ENCODE peak calls at places on chromosomes 5 and 9, in six cellular contexts. R is GM20000; Y is fibroblast of pulmonary artery; N is keratinocyte; V is BJ; A is CD4-positive, alpha-beta T cell. W is an unnamed sample.
A peak's percentile ranks its signal among the peaks of the same experiment; 100 is the strongest.

GRCh38 chr9:38687389-38687842 is 32.5 kb downstream of the FAM240B start:
- DNase-seq in R (peak; percentile 49), Y (no peak), N (peak; percentile 19), V (no peak), A (no peak), W (no peak)

GRCh38 chr9:34079181-34079580 is 30.5 kb upstream of the UBAP2 start:
- DNase-seq in R (no peak), Y (peak; percentile 24), N (no peak), V (no peak), A (no peak), W (no peak)

GRCh38 chr9:33320568-33321261 is 30.4 kb downstream of the NFX1 start:
- DNase-seq in R (no peak), Y (peak; percentile 96), N (no peak), V (peak; percentile 82), A (no peak), W (no peak)

GRCh38 chr5:141715340-141715905 is 33.4 kb upstream of the ARAP3 start:
- DNase-seq in R (no peak), Y (no peak), N (no peak), V (no peak), A (no peak), W (no peak)

GRCh38 chr5:145218982-145219381 is 616.2 kb downstream of the PRELID2 start:
- DNase-seq in R (no peak), Y (no peak), N (no peak), V (no peak), A (no peak), W (no peak)

GRCh38 chr9:18688581-18688980 is 214.6 kb downstream of the ADAMTSL1 start:
- DNase-seq in R (no peak), Y (no peak), N (peak; percentile 36), V (no peak), A (no peak), W (no peak)

GRCh38 chr5:969421-969839 is 39.2 kb upstream of the NKD2 start:
- DNase-seq in R (no peak), Y (peak; percentile 85), N (no peak), V (no peak), A (no peak), W (no peak)

GRCh38 chr9:71797266-71797665 is 29.0 kb upstream of the CEMIP2 start:
- DNase-seq in R (no peak), Y (no peak), N (no peak), V (no peak), A (no peak), W (no peak)

GRCh38 chr5:126594077-126594476 is 942 bp downstream of the ALDH7A1 start:
- DNase-seq in R (no peak), Y (peak; percentile 24), N (peak; percentile 36), V (no peak), A (no peak), W (no peak)

GRCh38 chr5:126591549-126591948 is 3.5 kb downstream of the ALDH7A1 start:
- DNase-seq in R (no peak), Y (no peak), N (no peak), V (no peak), A (no peak), W (no peak)

GRCh38 chr5:126597156-126597555 is 2.1 kb upstream of the ALDH7A1 start:
- DNase-seq in R (no peak), Y (peak; percentile 96), N (peak; percentile 76), V (no peak), A (no peak), W (no peak)

GRCh38 chr5:126595486-126596083 is 566 bp upstream of the ALDH7A1 start:
- DNase-seq in R (no peak), Y (no peak), N (no peak), V (no peak), A (no peak), W (no peak)

DNA sequence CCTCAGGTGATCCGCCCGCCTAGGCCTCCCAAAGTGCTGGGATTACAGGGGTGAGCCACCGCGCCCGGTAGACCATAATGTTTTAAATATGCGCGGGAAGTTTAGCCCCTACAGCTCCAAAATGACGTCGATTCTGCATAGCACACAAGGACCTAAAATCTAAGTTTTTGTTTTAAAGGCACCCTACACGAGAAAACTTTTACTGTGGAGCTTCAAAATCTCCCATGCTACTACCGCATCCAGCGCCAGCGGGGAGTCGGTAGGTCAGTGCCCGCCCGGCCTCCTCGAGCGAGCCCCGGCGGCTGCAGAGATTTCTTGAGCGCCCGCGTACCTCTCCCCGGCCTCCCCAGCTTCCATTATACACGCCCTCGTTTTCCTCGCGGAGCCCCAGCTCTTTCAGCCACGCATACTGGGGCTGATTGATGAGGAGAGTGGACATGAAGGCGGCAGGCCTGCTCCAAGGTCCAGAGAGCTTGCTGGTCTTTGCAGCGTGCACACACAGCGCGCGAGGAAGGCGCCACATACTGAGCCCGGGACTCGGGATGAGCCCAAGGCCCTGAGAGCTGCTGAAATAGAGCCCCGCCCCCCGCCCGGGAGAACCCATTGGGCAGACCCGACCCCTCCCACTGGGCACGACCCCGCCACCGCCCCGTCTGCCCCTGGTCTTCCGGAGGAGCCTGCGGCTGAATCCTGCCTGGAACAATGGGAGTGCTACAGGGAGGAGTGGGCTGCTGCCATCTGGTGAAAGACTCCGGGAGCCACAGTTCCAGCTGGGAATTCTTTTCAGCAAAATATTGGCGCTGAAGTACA is at the start of gene ALDH7A1:
- DNase-seq in R (peak; percentile 72), Y (peak; percentile 95), N (peak; percentile 59), V (peak; percentile 63), A (peak; percentile 9), W (peak; percentile 48)
- TF ChIP-seq CTCF in R (no peak), Y (peak; percentile 61), N (peak; percentile 40), V (peak; percentile 69), A (no peak), W (no peak)

GRCh38 chr9:91161465-91162275 is 200.0 kb downstream of the AUH start:
- DNase-seq in R (no peak), Y (no peak), N (no peak), V (no peak), A (no peak), W (no peak)
- TF ChIP-seq CTCF in R (no peak), Y (no peak), N (no peak), V (no peak), A (no peak), W (no peak)

DNA sequence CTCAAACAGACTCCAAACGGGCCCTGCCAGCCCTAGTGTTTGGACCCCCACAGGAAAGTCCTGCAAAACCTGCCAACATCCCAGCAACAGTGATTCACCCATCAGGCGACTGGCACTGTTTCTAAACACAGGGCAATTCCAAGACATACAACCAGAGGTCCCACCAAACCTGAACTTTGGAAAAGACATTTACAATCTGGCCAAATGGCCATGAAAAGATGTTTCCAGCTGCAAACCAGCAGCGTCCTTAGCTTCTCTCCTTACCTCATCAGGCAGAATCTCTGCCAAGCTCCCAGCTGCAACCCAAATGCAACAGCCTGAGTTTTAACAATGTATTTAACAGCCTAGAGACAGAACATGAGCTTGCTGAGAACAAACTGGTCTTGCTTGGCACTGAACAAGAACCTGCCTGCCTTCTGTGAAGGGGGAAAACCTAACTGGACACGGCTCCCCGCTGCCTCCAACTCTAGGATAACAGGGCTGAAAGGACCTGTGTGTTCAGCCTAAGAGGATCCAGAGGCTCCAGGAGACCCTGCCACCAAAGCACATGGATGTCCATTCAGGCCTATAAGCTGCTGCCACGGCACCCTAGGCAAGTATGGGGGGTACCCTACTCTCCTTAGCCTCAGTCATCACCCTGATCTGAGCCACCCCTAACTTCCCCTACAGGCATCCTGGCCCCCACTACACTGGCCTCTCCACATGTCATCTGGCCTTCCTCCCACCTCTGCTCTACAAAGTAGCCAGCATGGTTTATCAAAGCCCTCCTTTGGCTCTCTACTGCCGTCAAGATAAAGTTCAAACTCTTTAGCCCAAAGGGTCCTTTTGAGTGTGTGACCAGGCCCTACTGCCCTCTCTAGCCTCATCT is 5.6 kb downstream of the P4HA2 start:
- DNase-seq in R (no peak), Y (peak; percentile 83), N (no peak), V (peak; percentile 73), A (no peak), W (no peak)
- TF ChIP-seq CTCF in R (no peak), Y (peak; percentile 17), N (peak; percentile 21), V (peak; percentile 28), A (no peak), W (no peak)

DNA sequence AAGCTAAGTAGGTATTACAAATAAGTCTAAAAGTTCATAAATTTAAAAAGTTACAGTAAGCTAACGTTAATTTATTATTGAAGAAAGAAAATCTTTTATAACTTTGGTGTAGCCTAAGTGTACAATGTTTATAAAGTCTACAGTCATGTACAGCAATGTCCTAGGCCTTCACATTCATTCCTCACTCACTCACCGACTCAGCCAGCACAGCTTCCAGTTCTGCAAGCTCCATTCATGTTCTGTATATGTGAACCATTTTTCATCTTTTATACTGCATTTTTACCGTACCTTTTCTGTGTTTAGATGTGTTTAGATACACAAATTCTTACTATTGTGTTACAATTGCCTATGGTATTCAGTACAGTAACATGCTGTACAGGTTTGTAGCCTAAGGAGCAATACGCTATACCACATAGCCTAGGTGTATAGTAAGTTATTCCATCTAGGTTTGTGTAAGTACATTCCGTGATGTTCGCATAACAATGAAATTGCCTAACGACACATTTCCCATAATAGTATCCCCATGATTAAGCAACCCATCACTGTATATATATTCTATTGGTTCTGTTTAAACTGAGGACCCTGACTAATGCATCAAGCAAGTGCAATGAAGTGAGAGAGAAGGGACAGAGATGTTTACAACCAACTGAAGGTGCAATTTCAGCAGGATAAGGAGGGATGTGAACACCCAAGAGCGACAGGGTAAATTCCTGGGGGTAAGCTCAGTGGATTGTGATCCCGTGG is 88.9 kb upstream of the TRIO start:
- DNase-seq in R (no peak), Y (no peak), N (no peak), V (no peak), A (no peak), W (no peak)
- TF ChIP-seq CTCF in R (no peak), Y (no peak), N (no peak), V (no peak), A (no peak), W (no peak)

DNA sequence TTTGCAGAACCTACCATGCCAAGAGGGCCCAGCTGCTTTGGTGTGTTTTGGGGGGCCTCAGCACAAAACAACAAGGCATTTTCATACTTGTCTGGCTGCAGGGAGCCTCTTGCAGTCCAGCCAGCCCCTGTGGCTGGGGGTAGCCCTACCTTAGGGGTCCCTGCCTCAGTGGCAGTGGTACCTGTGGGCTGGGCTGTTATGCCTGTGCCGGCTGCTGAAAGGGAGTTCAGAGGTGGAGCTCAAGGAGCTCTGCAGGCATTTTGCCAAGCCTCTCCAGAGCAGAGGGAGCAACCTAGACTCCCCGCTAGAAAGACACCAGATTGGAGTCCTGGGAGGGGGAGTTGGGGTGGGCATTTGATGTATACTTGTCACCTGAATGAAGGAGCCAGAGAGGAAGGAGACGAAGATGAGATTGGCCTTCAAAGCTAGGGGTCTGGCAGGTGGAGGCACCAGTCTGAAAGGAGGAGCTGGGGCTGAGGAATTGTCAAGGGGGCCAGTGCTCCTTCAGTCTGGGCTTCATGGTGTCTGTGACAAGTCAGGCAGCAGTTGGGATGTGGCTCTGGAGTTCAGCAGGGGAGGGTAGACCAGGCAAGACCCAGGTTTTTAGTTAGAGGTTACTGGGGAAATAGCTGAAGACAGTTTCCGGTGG is 1.5 kb downstream of the SHROOM1 start:
- DNase-seq in R (no peak), Y (no peak), N (no peak), V (no peak), A (no peak), W (no peak)
- TF ChIP-seq CTCF in R (no peak), Y (no peak), N (no peak), V (no peak), A (no peak), W (no peak)